ENCODE peak calls at places on chromosomes 3 and 15, in eight cellular contexts. One of them, this sample, is unnamed.

GRCh38 chr15:52790941-52791751 is 1.0 kb upstream of the ONECUT1 start:
- DNase-seq in prostate gland: no peak
- DNase-seq in A549: no peak
- DNase-seq in sigmoid colon: no peak
- DNase-seq in heart left ventricle: no peak
- DNase-seq in esophagus squamous epithelium: no peak
- DNase-seq in testis: no peak
- DNase-seq in GM12891: no peak
- DNase-seq in this sample: no peak

GRCh38 chr3:11668243-11669232 is 24.8 kb upstream of the VGLL4 start:
- DNase-seq in prostate gland: no peak
- DNase-seq in GM12891: no peak
- DNase-seq in testis: no peak
- DNase-seq in heart left ventricle: no peak
- DNase-seq in esophagus squamous epithelium: no peak
- DNase-seq in A549: no peak
- DNase-seq in sigmoid colon: no peak
- DNase-seq in this sample: no peak

GRCh38 chr3:30156586-30157498 is 449.6 kb upstream of the TGFBR2 start:
- DNase-seq in sigmoid colon: no peak
- DNase-seq in esophagus squamous epithelium: no peak
- DNase-seq in testis: no peak
- DNase-seq in GM12891: no peak
- DNase-seq in heart left ventricle: no peak
- DNase-seq in prostate gland: no peak
- DNase-seq in A549: peak
- DNase-seq in this sample: no peak

GRCh38 chr15:77798151-77798550 is 165.4 kb upstream of the LINGO1 start:
- DNase-seq in GM12891: no peak
- DNase-seq in testis: no peak
- DNase-seq in esophagus squamous epithelium: no peak
- DNase-seq in A549: no peak
- DNase-seq in heart left ventricle: no peak
- DNase-seq in sigmoid colon: no peak
- DNase-seq in prostate gland: peak
- DNase-seq in this sample: peak

GRCh38 chr3:41881233-41881821 is 80.6 kb downstream of the ULK4 start:
- DNase-seq in heart left ventricle: no peak
- DNase-seq in testis: no peak
- DNase-seq in sigmoid colon: no peak
- DNase-seq in GM12891: no peak
- DNase-seq in A549: peak
- DNase-seq in prostate gland: peak
- DNase-seq in esophagus squamous epithelium: no peak
- DNase-seq in this sample: no peak

GRCh38 chr3:88195951-88196434 is 46.2 kb downstream of the C3orf38 start:
- DNase-seq in A549: no peak
- DNase-seq in testis: no peak
- DNase-seq in esophagus squamous epithelium: no peak
- DNase-seq in prostate gland: no peak
- DNase-seq in GM12891: no peak
- DNase-seq in heart left ventricle: no peak
- DNase-seq in sigmoid colon: no peak
- DNase-seq in this sample: no peak

GRCh38 chr15:90286678-90287077 is 21.2 kb downstream of the NGRN start:
- DNase-seq in sigmoid colon: no peak
- DNase-seq in esophagus squamous epithelium: no peak
- DNase-seq in GM12891: no peak
- DNase-seq in testis: no peak
- DNase-seq in prostate gland: no peak
- DNase-seq in heart left ventricle: no peak
- DNase-seq in A549: peak
- DNase-seq in this sample: no peak

GRCh38 chr3:30511524-30512278 is 94.7 kb upstream of the TGFBR2 start:
- DNase-seq in prostate gland: no peak
- DNase-seq in testis: no peak
- DNase-seq in GM12891: no peak
- DNase-seq in heart left ventricle: peak
- DNase-seq in A549: peak
- DNase-seq in sigmoid colon: no peak
- DNase-seq in esophagus squamous epithelium: no peak
- DNase-seq in this sample: no peak

GRCh38 chr15:90225047-90225446 is 8.7 kb downstream of the CIB1 start:
- DNase-seq in testis: no peak
- DNase-seq in heart left ventricle: no peak
- DNase-seq in sigmoid colon: no peak
- DNase-seq in GM12891: no peak
- DNase-seq in A549: no peak
- DNase-seq in prostate gland: no peak
- DNase-seq in esophagus squamous epithelium: no peak
- DNase-seq in this sample: no peak

GRCh38 chr3:186628756-186629155 is 11.4 kb upstream of the FETUB start:
- DNase-seq in sigmoid colon: no peak
- DNase-seq in heart left ventricle: no peak
- DNase-seq in esophagus squamous epithelium: no peak
- DNase-seq in testis: no peak
- DNase-seq in A549: no peak
- DNase-seq in prostate gland: no peak
- DNase-seq in GM12891: no peak
- DNase-seq in this sample: no peak

GRCh38 chr3:171459130-171459941 is 869 bp downstream of the TNIK start:
- DNase-seq in testis: peak
- DNase-seq in sigmoid colon: peak
- DNase-seq in heart left ventricle: peak
- DNase-seq in prostate gland: peak
- DNase-seq in A549: peak
- DNase-seq in esophagus squamous epithelium: no peak
- DNase-seq in GM12891: no peak
- DNase-seq in this sample: peak

DNA sequence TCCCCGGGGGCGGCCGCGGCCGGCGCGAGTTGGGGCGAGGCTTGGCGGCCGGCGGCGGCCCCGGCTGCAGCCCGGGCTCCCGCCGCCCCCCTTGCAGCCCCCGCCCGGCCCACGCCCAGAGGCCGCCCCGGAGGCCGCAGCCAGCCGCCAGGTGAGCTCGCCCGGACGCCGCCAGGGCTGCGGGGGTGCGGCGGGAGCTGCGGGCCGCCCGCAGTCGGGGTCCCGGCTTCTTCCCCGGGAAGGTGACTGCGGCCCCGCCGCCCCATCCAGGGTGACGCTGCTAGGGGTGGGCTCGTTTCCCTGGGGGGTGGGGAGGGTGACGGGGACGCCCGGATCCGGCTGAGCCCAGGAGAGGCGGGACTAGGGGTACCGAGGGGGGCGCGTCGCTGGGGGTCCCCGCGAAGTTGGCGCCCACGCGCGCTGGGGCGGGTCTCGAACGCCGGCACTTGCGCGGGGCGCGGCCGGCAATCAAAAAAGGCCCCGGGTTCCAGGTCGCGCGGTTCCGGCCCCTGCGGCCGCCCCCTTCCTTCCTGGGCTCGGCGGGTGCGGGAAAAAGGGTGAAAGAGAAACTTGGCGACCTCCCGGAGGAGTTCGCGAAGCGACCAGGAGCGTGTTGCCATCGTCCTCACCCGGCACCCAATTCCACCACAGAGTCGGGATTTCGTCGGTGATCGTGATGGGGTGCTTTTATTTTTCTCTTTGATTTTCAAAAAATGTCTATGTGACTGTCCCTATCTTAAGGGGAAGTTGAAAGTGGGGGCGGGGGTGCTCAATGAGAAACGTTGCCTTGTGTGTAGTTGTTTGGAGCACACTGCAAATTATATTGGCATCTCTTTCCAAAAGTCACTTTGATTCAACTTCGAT is 573 bp downstream of the ATXN7 start:
- DNase-seq in testis: peak
- DNase-seq in heart left ventricle: peak
- DNase-seq in esophagus squamous epithelium: no peak
- DNase-seq in A549: peak
- DNase-seq in sigmoid colon: no peak
- DNase-seq in prostate gland: peak
- DNase-seq in GM12891: peak
- DNase-seq in this sample: peak
- TF ChIP-seq POLR2A in testis: no peak
- TF ChIP-seq POLR2A in heart left ventricle: no peak
- TF ChIP-seq POLR2A in esophagus squamous epithelium: no peak
- TF ChIP-seq POLR2A in A549: peak
- TF ChIP-seq POLR2A in sigmoid colon: no peak
- TF ChIP-seq POLR2A in prostate gland: no peak
- TF ChIP-seq POLR2A in GM12891: no peak
- TF ChIP-seq POLR2A in this sample: no peak

GRCh38 chr15:58474741-58475323 is 43.0 kb downstream of the LIPC start:
- DNase-seq in sigmoid colon: no peak
- DNase-seq in testis: no peak
- DNase-seq in prostate gland: no peak
- DNase-seq in A549: no peak
- DNase-seq in GM12891: no peak
- DNase-seq in esophagus squamous epithelium: no peak
- DNase-seq in heart left ventricle: no peak
- DNase-seq in this sample: no peak

GRCh38 chr15:58476525-58477162 is 44.9 kb downstream of the LIPC start:
- DNase-seq in GM12891: no peak
- DNase-seq in heart left ventricle: no peak
- DNase-seq in testis: no peak
- DNase-seq in prostate gland: no peak
- DNase-seq in sigmoid colon: no peak
- DNase-seq in A549: no peak
- DNase-seq in esophagus squamous epithelium: no peak
- DNase-seq in this sample: no peak

GRCh38 chr15:58477228-58477627 is 45.4 kb downstream of the LIPC start:
- DNase-seq in prostate gland: no peak
- DNase-seq in GM12891: no peak
- DNase-seq in esophagus squamous epithelium: no peak
- DNase-seq in testis: no peak
- DNase-seq in heart left ventricle: no peak
- DNase-seq in A549: no peak
- DNase-seq in sigmoid colon: no peak
- DNase-seq in this sample: no peak

GRCh38 chr15:58473720-58474119 is 41.9 kb downstream of the LIPC start:
- DNase-seq in heart left ventricle: no peak
- DNase-seq in A549: peak
- DNase-seq in GM12891: no peak
- DNase-seq in esophagus squamous epithelium: no peak
- DNase-seq in prostate gland: no peak
- DNase-seq in testis: no peak
- DNase-seq in sigmoid colon: no peak
- DNase-seq in this sample: no peak

GRCh38 chr15:58475573-58476524 is 44.1 kb downstream of the LIPC start:
- DNase-seq in GM12891: no peak
- DNase-seq in A549: no peak
- DNase-seq in prostate gland: no peak
- DNase-seq in heart left ventricle: no peak
- DNase-seq in testis: no peak
- DNase-seq in esophagus squamous epithelium: no peak
- DNase-seq in sigmoid colon: no peak
- DNase-seq in this sample: no peak
- TF ChIP-seq POLR2A in GM12891: no peak
- TF ChIP-seq POLR2A in A549: no peak
- TF ChIP-seq POLR2A in prostate gland: no peak
- TF ChIP-seq POLR2A in heart left ventricle: no peak
- TF ChIP-seq POLR2A in testis: no peak
- TF ChIP-seq POLR2A in esophagus squamous epithelium: no peak
- TF ChIP-seq POLR2A in sigmoid colon: no peak
- TF ChIP-seq POLR2A in this sample: no peak

GRCh38 chr15:41790756-41791546 is 16.7 kb downstream of the MAPKBP1 start:
- DNase-seq in A549: peak
- DNase-seq in sigmoid colon: no peak
- DNase-seq in heart left ventricle: peak
- DNase-seq in GM12891: no peak
- DNase-seq in esophagus squamous epithelium: no peak
- DNase-seq in testis: no peak
- DNase-seq in prostate gland: no peak
- DNase-seq in this sample: no peak
- TF ChIP-seq POLR2A in A549: no peak
- TF ChIP-seq POLR2A in sigmoid colon: no peak
- TF ChIP-seq POLR2A in heart left ventricle: no peak
- TF ChIP-seq POLR2A in GM12891: no peak
- TF ChIP-seq POLR2A in esophagus squamous epithelium: no peak
- TF ChIP-seq POLR2A in testis: no peak
- TF ChIP-seq POLR2A in prostate gland: no peak
- TF ChIP-seq POLR2A in this sample: no peak

GRCh38 chr3:51539291-51539891 is 872 bp downstream of the RAD54L2 start:
- DNase-seq in prostate gland: peak
- DNase-seq in GM12891: peak
- DNase-seq in testis: peak
- DNase-seq in heart left ventricle: no peak
- DNase-seq in A549: peak
- DNase-seq in sigmoid colon: no peak
- DNase-seq in esophagus squamous epithelium: no peak
- DNase-seq in this sample: no peak

GRCh38 chr3:51544011-51544775 is 5.7 kb downstream of the RAD54L2 start:
- DNase-seq in GM12891: no peak
- DNase-seq in heart left ventricle: no peak
- DNase-seq in testis: no peak
- DNase-seq in A549: no peak
- DNase-seq in prostate gland: no peak
- DNase-seq in esophagus squamous epithelium: no peak
- DNase-seq in sigmoid colon: no peak
- DNase-seq in this sample: no peak

GRCh38 chr3:51538115-51538458 is 432 bp upstream of the RAD54L2 start:
- DNase-seq in prostate gland: no peak
- DNase-seq in sigmoid colon: no peak
- DNase-seq in heart left ventricle: no peak
- DNase-seq in GM12891: no peak
- DNase-seq in A549: no peak
- DNase-seq in testis: peak
- DNase-seq in esophagus squamous epithelium: no peak
- DNase-seq in this sample: no peak

GRCh38 chr3:51535146-51536019 is 3.1 kb upstream of the RAD54L2 start:
- DNase-seq in GM12891: no peak
- DNase-seq in sigmoid colon: no peak
- DNase-seq in A549: no peak
- DNase-seq in esophagus squamous epithelium: no peak
- DNase-seq in testis: no peak
- DNase-seq in heart left ventricle: no peak
- DNase-seq in prostate gland: no peak
- DNase-seq in this sample: no peak

DNA sequence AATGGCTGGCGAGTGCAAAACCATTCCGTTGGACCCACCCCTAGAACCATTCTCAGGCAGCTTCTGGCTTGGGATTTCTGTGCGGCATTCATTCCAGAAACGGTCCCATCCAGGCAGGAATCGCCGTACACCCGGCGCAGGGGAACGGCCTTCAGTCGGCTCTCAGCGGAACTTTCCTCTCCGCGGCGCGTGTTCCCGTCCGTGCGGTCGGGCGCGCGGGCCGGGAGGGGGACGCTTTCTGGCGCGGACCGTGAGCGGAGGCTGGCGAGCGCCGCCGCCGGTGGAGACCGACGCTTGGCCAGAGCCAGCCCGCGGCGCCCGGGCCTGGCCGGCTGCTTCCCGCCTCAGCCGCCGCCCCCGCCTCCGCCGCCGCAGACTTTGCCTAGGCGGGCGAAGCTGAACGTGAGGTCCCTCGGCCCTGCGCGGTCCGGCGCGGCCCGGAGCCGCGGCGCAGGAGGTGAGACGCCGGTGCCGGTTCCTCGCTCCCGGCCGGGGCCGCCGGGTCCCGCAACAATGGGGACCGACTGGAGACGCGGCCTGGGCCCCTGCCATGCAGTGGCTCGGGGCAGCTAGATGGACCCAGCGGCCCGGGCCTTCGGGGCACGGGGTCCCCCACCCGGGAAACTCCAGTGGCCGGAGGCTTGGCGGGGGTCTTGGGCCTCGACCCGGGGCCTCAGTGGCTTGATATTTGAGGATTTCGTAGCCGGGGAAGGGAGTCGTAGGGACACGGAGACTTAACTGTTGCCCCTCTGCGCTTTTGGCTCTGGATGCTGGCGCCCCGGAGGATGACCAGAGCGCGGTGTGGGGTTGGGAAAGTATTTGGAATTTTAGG is at the start of gene RAD54L2:
- DNase-seq in heart left ventricle: peak
- DNase-seq in prostate gland: peak
- DNase-seq in esophagus squamous epithelium: peak
- DNase-seq in GM12891: peak
- DNase-seq in sigmoid colon: peak
- DNase-seq in testis: peak
- DNase-seq in A549: peak
- DNase-seq in this sample: peak
- TF ChIP-seq POLR2A in heart left ventricle: no peak
- TF ChIP-seq POLR2A in prostate gland: peak
- TF ChIP-seq POLR2A in esophagus squamous epithelium: no peak
- TF ChIP-seq POLR2A in GM12891: peak
- TF ChIP-seq POLR2A in sigmoid colon: no peak
- TF ChIP-seq POLR2A in testis: no peak
- TF ChIP-seq POLR2A in A549: peak
- TF ChIP-seq POLR2A in this sample: no peak